ENCODE peak calls at places on chromosomes 12 and 14, in six cellular contexts. Y, A, F, Z, K and I are unnamed samples.

GRCh38 chr14:85599939-85600338 is 70.0 kb downstream of the FLRT2 start:
- DNase-seq in F (no peak), A (no peak), K (no peak), Z (no peak), Y (no peak), I (no peak)

GRCh38 chr12:45518516-45519235 is 210.8 kb upstream of the ARID2 start:
- DNase-seq in K (no peak), A (peak; percentile 14), Z (no peak), F (no peak), Y (no peak), I (no peak)

GRCh38 chr12:12909995-12910391 is 18.6 kb downstream of the GPRC5A start:
- DNase-seq in Z (no peak), K (no peak), A (no peak), Y (no peak), F (no peak), I (no peak)

GRCh38 chr14:89435527-89436273 is 18.7 kb upstream of the FOXN3 start:
- DNase-seq in Z (no peak), F (no peak), Y (no peak), K (no peak), A (no peak), I (no peak)

GRCh38 chr12:12461281-12461922 is 101.3 kb downstream of the DUSP16 start:
- DNase-seq in K (no peak), Z (no peak), A (no peak), F (no peak), Y (no peak), I (no peak)

GRCh38 chr14:77044776-77045569 is 16.5 kb upstream of the IRF2BPL start:
- DNase-seq in K (peak; percentile 42), Z (peak; percentile 67), A (no peak), F (peak; percentile 62), Y (peak; percentile 38), I (no peak)

GRCh38 chr14:44712095-44712822 is 205.2 kb upstream of the FSCB start:
- DNase-seq in Z (no peak), K (no peak), Y (no peak), A (no peak), F (no peak), I (no peak)

GRCh38 chr14:72291908-72292688 is 359.9 kb downstream of the RGS6 start:
- DNase-seq in F (no peak), Y (peak; percentile 5), K (peak; percentile 85), Z (no peak), A (peak; percentile 21), I (no peak)

GRCh38 chr14:73242274-73242960 is 5.1 kb downstream of the PAPLN start:
- DNase-seq in A (no peak), F (no peak), Y (no peak), Z (no peak), K (no peak), I (no peak)

GRCh38 chr12:44876554-44877275 is 600 bp upstream of the NELL2 start:
- DNase-seq in A (peak; percentile 10), F (no peak), K (peak; percentile 17), Y (no peak), Z (no peak), I (no peak)

GRCh38 chr12:113929312-113929989 is 36.7 kb downstream of the RBM19 start:
- DNase-seq in Z (no peak), F (no peak), Y (no peak), K (no peak), A (no peak), I (no peak)

GRCh38 chr12:130448044-130448821 is 110.5 kb downstream of the PIWIL1 start:
- DNase-seq in A (no peak), Y (no peak), Z (no peak), F (no peak), K (no peak), I (no peak)

GRCh38 chr14:22977684-22978486 is 4.5 kb downstream of the AJUBA start:
- DNase-seq in A (peak; percentile 32), Z (no peak), K (peak; percentile 92), F (peak; percentile 46), Y (peak; percentile 54), I (peak; percentile 69)

GRCh38 chr12:97005612-97006011 is 98.6 kb downstream of the NEDD1 start:
- DNase-seq in Z (no peak), A (no peak), Y (no peak), F (no peak), K (no peak), I (no peak)

GRCh38 chr14:99348816-99349609 is 77.0 kb upstream of the BCL11B start:
- DNase-seq in F (no peak), A (no peak), Y (no peak), Z (no peak), K (no peak), I (no peak)

GRCh38 chr12:132432126-132432525 is 57.8 kb upstream of the FBRSL1 start:
- DNase-seq in F (no peak), Z (no peak), Y (no peak), K (no peak), A (no peak), I (no peak)

GRCh38 chr14:33792387-33793368 is 158.2 kb downstream of the EGLN3 start:
- DNase-seq in K (peak; percentile 85), Z (peak; percentile 73), F (peak; percentile 81), A (peak; percentile 88), Y (peak; percentile 80), I (peak; percentile 85)

GRCh38 chr14:33793711-33794110 is 157.2 kb downstream of the EGLN3 start:
- DNase-seq in A (no peak), F (no peak), Z (no peak), K (no peak), Y (no peak), I (no peak)

GRCh38 chr14:33794791-33795300 is 156.0 kb downstream of the EGLN3 start:
- DNase-seq in K (no peak), Y (peak; percentile 7), Z (no peak), A (no peak), F (no peak), I (no peak)

GRCh38 chr14:33790996-33791395 is 159.9 kb downstream of the EGLN3 start:
- DNase-seq in K (no peak), F (no peak), Y (no peak), A (no peak), Z (no peak), I (no peak)

DNA sequence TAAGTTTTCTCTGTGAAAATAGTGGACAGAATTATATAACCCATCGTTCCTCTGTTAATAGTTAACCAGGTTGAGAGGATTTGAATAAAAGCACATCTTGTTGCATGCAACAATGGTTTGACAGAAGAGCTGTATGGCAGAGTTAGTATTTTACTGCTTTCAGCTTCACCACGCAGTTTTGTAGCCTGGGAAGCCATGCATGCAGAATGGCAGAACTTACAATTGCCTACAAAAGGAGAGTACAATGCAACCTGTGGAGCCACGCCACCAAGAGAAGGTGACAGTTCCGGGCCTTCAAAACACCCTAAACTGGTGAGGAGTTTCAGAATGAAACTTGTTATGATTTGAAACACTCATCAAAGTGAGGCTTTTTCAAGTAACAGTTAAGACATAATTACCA is 158.9 kb downstream of the EGLN3 start:
- DNase-seq in F (no peak), A (no peak), Y (no peak), Z (no peak), K (no peak), I (no peak)
- H3K9me3 ChIP-seq in F (no peaks in the 10 kb centered on the region), A (no peaks in the 10 kb centered on the region), Y (no peaks in the 10 kb centered on the region), Z (no peaks in the 10 kb centered on the region), K (no peaks in the 10 kb centered on the region), I (no peaks in the 10 kb centered on the region)

GRCh38 chr12:34398706-34399630 is 376.7 kb downstream of the ALG10 start:
- DNase-seq in F (peak; percentile 9), K (no peak), A (no peak), Z (peak; percentile 2), Y (no peak), I (peak; percentile 16)

GRCh38 chr12:34396861-34397590 is 374.7 kb downstream of the ALG10 start:
- DNase-seq in K (no peak), Y (no peak), A (no peak), Z (peak; percentile 10), F (peak; percentile 5), I (peak; percentile 5)

GRCh38 chr12:34399631-34400422 is 377.5 kb downstream of the ALG10 start:
- DNase-seq in Z (peak; percentile 1), F (peak; percentile 4), A (no peak), K (no peak), Y (no peak), I (peak; percentile 20)

GRCh38 chr12:34397591-34398365 is 375.5 kb downstream of the ALG10 start:
- DNase-seq in K (no peak), Z (peak; percentile 4), Y (no peak), A (no peak), F (peak; percentile 8), I (peak; percentile 17)

DNA sequence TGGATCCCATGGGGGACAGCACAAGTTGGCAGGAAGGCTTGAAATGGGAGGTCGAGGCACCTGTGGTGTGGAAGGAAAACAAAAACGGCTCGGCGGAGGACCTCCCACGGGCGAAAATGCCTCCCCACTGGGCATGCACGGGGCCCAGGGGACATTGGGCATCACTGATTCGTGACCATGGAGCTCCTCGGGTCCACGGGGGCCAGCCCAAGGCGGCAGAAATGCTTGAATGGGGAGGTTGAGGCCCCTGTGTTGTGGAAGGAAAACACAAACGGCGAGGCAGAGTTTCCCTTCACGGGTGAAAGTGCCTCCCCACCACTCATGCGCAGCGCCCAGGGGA is 376.0 kb downstream of the ALG10 start:
- DNase-seq in K (no peak), A (no peak), Z (peak; percentile 8), Y (no peak), F (no peak), I (peak; percentile 16)
- H3K9me3 ChIP-seq in K (no peaks in the 10 kb centered on the region), A (peaks cover 100% of the 10 kb centered on the region), Z (peaks cover 100% of the 10 kb centered on the region), Y (peaks cover 3% of the 10 kb centered on the region), F (peaks cover 76% of the 10 kb centered on the region), I (peaks cover 100% of the 10 kb centered on the region)

GRCh38 chr12:126139355-126139754 is 1074.1 kb downstream of the AACS start:
- DNase-seq in F (no peak), Y (no peak), K (no peak), Z (no peak), A (no peak), I (no peak)
- H3K9me3 ChIP-seq in F (peaks cover 60% of the 10 kb centered on the region), Y (peaks cover 5% of the 10 kb centered on the region), K (peaks cover 42% of the 10 kb centered on the region), Z (peaks cover 55% of the 10 kb centered on the region), A (peaks cover 77% of the 10 kb centered on the region), I (peaks cover 54% of the 10 kb centered on the region)

DNA sequence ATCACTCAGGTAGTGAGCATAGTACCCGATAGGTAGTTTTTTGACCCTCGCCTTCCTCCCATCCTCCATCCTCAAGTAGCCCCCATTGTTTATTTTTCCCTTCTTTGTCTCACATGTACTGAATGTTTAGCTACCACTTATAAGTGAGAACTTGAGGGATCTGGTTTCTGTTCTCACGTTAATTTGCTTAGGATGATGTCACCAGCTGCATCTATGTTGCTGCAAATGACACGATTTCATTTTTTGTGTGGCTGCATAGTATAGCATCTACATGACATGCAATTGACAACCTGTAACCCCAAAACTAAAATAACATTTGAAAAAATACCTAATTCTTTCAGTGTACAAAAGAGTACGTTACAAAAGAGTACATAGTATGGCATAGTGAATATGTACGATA is 254.0 kb upstream of the NOVA1 start:
- DNase-seq in A (no peak), K (no peak), Y (no peak), F (no peak), Z (no peak), I (no peak)
- H3K9me3 ChIP-seq in A (no peaks in the 10 kb centered on the region), K (no peaks in the 10 kb centered on the region), Y (no peaks in the 10 kb centered on the region), F (peaks cover 19% of the 10 kb centered on the region), Z (no peaks in the 10 kb centered on the region), I (no peaks in the 10 kb centered on the region)

GRCh38 chr12:25496098-25496587 is 56.9 kb downstream of the LMNTD1 start:
- DNase-seq in K (no peak), Z (no peak), Y (peak; percentile 12), A (no peak), F (no peak), I (no peak)
- H3K9me3 ChIP-seq in K (no peaks in the 10 kb centered on the region), Z (peaks cover 18% of the 10 kb centered on the region), Y (no peaks in the 10 kb centered on the region), A (no peaks in the 10 kb centered on the region), F (peaks cover 12% of the 10 kb centered on the region), I (peaks cover 5% of the 10 kb centered on the region)